ENCODE peak calls at places on chromosome 13, in nine cellular contexts. One of them, this sample, is unnamed.

GRCh38 chr13:30572859-30573275 is 44.9 kb upstream of the USPL1 start:
- DNase-seq in NCI-H2171 treated with DMSO at 0.1 percent for 48 hours: no peak
- DNase-seq in endothelial cell: no peak
- DNase-seq in mesothelial cell of epicardium: no peak
- DNase-seq in pons: peak; percentile 87
- DNase-seq in cerebellar nuclear complex: no peak
- DNase-seq in stimulated activated CD8-positive, alpha-beta memory T cell treated with anti-CD3 and anti-CD28 coated beads, Interleukin-2, amount 100 ng/mL, for 48 hours: no peak
- DNase-seq in astrocyte: peak; percentile 64
- DNase-seq in NCI-H2107: peak; percentile 12
- DNase-seq in this sample: no peak

GRCh38 chr13:31090096-31090495 is 71.6 kb downstream of the HSPH1 start:
- DNase-seq in NCI-H2107: no peak
- DNase-seq in NCI-H2171 treated with DMSO at 0.1 percent for 48 hours: no peak
- DNase-seq in astrocyte: no peak
- DNase-seq in stimulated activated CD8-positive, alpha-beta memory T cell treated with anti-CD3 and anti-CD28 coated beads, Interleukin-2, amount 100 ng/mL, for 48 hours: no peak
- DNase-seq in pons: no peak
- DNase-seq in mesothelial cell of epicardium: no peak
- DNase-seq in cerebellar nuclear complex: no peak
- DNase-seq in endothelial cell: no peak
- DNase-seq in this sample: no peak

GRCh38 chr13:41222259-41222852 is 28.0 kb upstream of the KBTBD7 start:
- DNase-seq in endothelial cell: peak; percentile 59
- DNase-seq in cerebellar nuclear complex: no peak
- DNase-seq in NCI-H2171 treated with DMSO at 0.1 percent for 48 hours: peak; percentile 25
- DNase-seq in NCI-H2107: no peak
- DNase-seq in stimulated activated CD8-positive, alpha-beta memory T cell treated with anti-CD3 and anti-CD28 coated beads, Interleukin-2, amount 100 ng/mL, for 48 hours: peak; percentile 5
- DNase-seq in pons: peak; percentile 73
- DNase-seq in mesothelial cell of epicardium: no peak
- DNase-seq in astrocyte: peak; percentile 23
- DNase-seq in this sample: no peak

GRCh38 chr13:80341098-80341701 is at the start of gene SPRY2:
- DNase-seq in cerebellar nuclear complex: peak; percentile 40
- DNase-seq in astrocyte: peak; percentile 95
- DNase-seq in pons: peak; percentile 97
- DNase-seq in NCI-H2171 treated with DMSO at 0.1 percent for 48 hours: peak; percentile 60
- DNase-seq in stimulated activated CD8-positive, alpha-beta memory T cell treated with anti-CD3 and anti-CD28 coated beads, Interleukin-2, amount 100 ng/mL, for 48 hours: peak; percentile 29
- DNase-seq in NCI-H2107: peak; percentile 41
- DNase-seq in endothelial cell: peak; percentile 90
- DNase-seq in mesothelial cell of epicardium: peak; percentile 80
- DNase-seq in this sample: peak; percentile 96

GRCh38 chr13:93522486-93522885 is 295.9 kb downstream of the GPC6 start:
- DNase-seq in mesothelial cell of epicardium: no peak
- DNase-seq in endothelial cell: no peak
- DNase-seq in pons: no peak
- DNase-seq in cerebellar nuclear complex: no peak
- DNase-seq in NCI-H2107: no peak
- DNase-seq in stimulated activated CD8-positive, alpha-beta memory T cell treated with anti-CD3 and anti-CD28 coated beads, Interleukin-2, amount 100 ng/mL, for 48 hours: no peak
- DNase-seq in astrocyte: peak; percentile 59
- DNase-seq in NCI-H2171 treated with DMSO at 0.1 percent for 48 hours: no peak
- DNase-seq in this sample: no peak

GRCh38 chr13:52414963-52415362 is 9.0 kb upstream of the THSD1 start:
- DNase-seq in astrocyte: peak; percentile 69
- DNase-seq in endothelial cell: no peak
- DNase-seq in NCI-H2107: no peak
- DNase-seq in NCI-H2171 treated with DMSO at 0.1 percent for 48 hours: no peak
- DNase-seq in stimulated activated CD8-positive, alpha-beta memory T cell treated with anti-CD3 and anti-CD28 coated beads, Interleukin-2, amount 100 ng/mL, for 48 hours: no peak
- DNase-seq in cerebellar nuclear complex: no peak
- DNase-seq in mesothelial cell of epicardium: no peak
- DNase-seq in pons: no peak
- DNase-seq in this sample: no peak

GRCh38 chr13:96982672-96983071 is 11.6 kb downstream of the OXGR1 start:
- DNase-seq in cerebellar nuclear complex: no peak
- DNase-seq in astrocyte: no peak
- DNase-seq in pons: peak; percentile 57
- DNase-seq in endothelial cell: no peak
- DNase-seq in NCI-H2171 treated with DMSO at 0.1 percent for 48 hours: no peak
- DNase-seq in NCI-H2107: no peak
- DNase-seq in mesothelial cell of epicardium: no peak
- DNase-seq in stimulated activated CD8-positive, alpha-beta memory T cell treated with anti-CD3 and anti-CD28 coated beads, Interleukin-2, amount 100 ng/mL, for 48 hours: no peak
- DNase-seq in this sample: no peak

GRCh38 chr13:50693755-50694154 is 149.7 kb downstream of the DLEU7 start:
- DNase-seq in mesothelial cell of epicardium: no peak
- DNase-seq in cerebellar nuclear complex: no peak
- DNase-seq in stimulated activated CD8-positive, alpha-beta memory T cell treated with anti-CD3 and anti-CD28 coated beads, Interleukin-2, amount 100 ng/mL, for 48 hours: no peak
- DNase-seq in NCI-H2107: no peak
- DNase-seq in pons: no peak
- DNase-seq in astrocyte: peak; percentile 72
- DNase-seq in NCI-H2171 treated with DMSO at 0.1 percent for 48 hours: no peak
- DNase-seq in endothelial cell: no peak
- DNase-seq in this sample: peak; percentile 80

GRCh38 chr13:86830046-86830445 is 841.1 kb upstream of the SLITRK5 start:
- DNase-seq in stimulated activated CD8-positive, alpha-beta memory T cell treated with anti-CD3 and anti-CD28 coated beads, Interleukin-2, amount 100 ng/mL, for 48 hours: no peak
- DNase-seq in astrocyte: no peak
- DNase-seq in mesothelial cell of epicardium: no peak
- DNase-seq in pons: no peak
- DNase-seq in cerebellar nuclear complex: no peak
- DNase-seq in NCI-H2171 treated with DMSO at 0.1 percent for 48 hours: no peak
- DNase-seq in NCI-H2107: no peak
- DNase-seq in endothelial cell: no peak
- DNase-seq in this sample: no peak

GRCh38 chr13:26663801-26664200 is 96.8 kb downstream of the GPR12 start:
- DNase-seq in cerebellar nuclear complex: peak; percentile 17
- DNase-seq in astrocyte: no peak
- DNase-seq in endothelial cell: no peak
- DNase-seq in NCI-H2107: peak; percentile 43
- DNase-seq in stimulated activated CD8-positive, alpha-beta memory T cell treated with anti-CD3 and anti-CD28 coated beads, Interleukin-2, amount 100 ng/mL, for 48 hours: no peak
- DNase-seq in pons: no peak
- DNase-seq in NCI-H2171 treated with DMSO at 0.1 percent for 48 hours: peak; percentile 55
- DNase-seq in mesothelial cell of epicardium: no peak
- DNase-seq in this sample: no peak

This sample was measured in left ventricle myocardium superior.